ENCODE peak calls at places on chromosomes 5 and 9, in seven cellular contexts. D is hepatocyte, A is fibroblast of lung, M is neural progenitor cell, O is astrocyte, T is MM.1S, Y is OCI-LY7. X is an unnamed sample.

GRCh38 chr5:141636106-141636412 is 590 bp downstream of the HDAC3 start:
- DNase-seq in D (no peak), A (no peak), M (no peak), O (no peak), T (no peak), Y (no peak), X (no peak)

GRCh38 chr9:16180546-16180945 is 627.7 kb downstream of the CCDC171 start:
- DNase-seq in D (no peak), A (peak; percentile 79), M (no peak), O (peak; percentile 73), T (no peak), Y (no peak), X (peak; percentile 77)

GRCh38 chr5:122067330-122067885 is 10.7 kb downstream of the LOX start:
- DNase-seq in D (no peak), A (no peak), M (no peak), O (no peak), T (no peak), Y (no peak), X (peak; percentile 49)

GRCh38 chr5:157219491-157220271 is 39.0 kb downstream of the ITK start:
- DNase-seq in D (peak; percentile 23), A (no peak), M (no peak), O (no peak), T (peak; percentile 25), Y (no peak), X (no peak)

GRCh38 chr9:36100532-36100931 is 36.0 kb upstream of the GLIPR2 start:
- DNase-seq in D (no peak), A (peak; percentile 83), M (peak; percentile 49), O (peak; percentile 75), T (no peak), Y (no peak), X (no peak)

GRCh38 chr5:135662104-135662503 is 83.3 kb upstream of the CXCL14 start:
- DNase-seq in D (no peak), A (no peak), M (no peak), O (no peak), T (no peak), Y (no peak), X (no peak)

GRCh38 chr5:37837101-37838032 is 2.5 kb downstream of the GDNF start:
- DNase-seq in D (peak; percentile 88), A (peak; percentile 74), M (peak; percentile 78), O (peak; percentile 54), T (peak; percentile 59), Y (peak; percentile 45), X (peak; percentile 80)

GRCh38 chr9:81690251-81690851 is 1.0 kb upstream of the TLE1 start:
- DNase-seq in D (peak; percentile 73), A (peak; percentile 41), M (peak; percentile 41), O (peak; percentile 33), T (peak; percentile 10), Y (no peak), X (peak; percentile 92)

GRCh38 chr5:94782376-94782775 is 163.9 kb downstream of the SLF1 start:
- DNase-seq in D (no peak), A (no peak), M (no peak), O (no peak), T (no peak), Y (no peak), X (no peak)

GRCh38 chr5:39441838-39442237 is 17.1 kb upstream of the DAB2 start:
- DNase-seq in D (no peak), A (no peak), M (no peak), O (no peak), T (no peak), Y (no peak), X (no peak)
- H2AFZ ChIP-seq in D (no peak overlapping the region), A (no peak overlapping the region), M (no peak overlapping the region), O (no peak overlapping the region), T (no peak overlapping the region), Y (no peak overlapping the region), X (no peak overlapping the region)

GRCh38 chr5:17315710-17316221 is 98.3 kb downstream of the BASP1 start:
- DNase-seq in D (no peak), A (peak; percentile 54), M (no peak), O (peak; percentile 38), T (no peak), Y (no peak), X (no peak)

GRCh38 chr5:17317499-17317898 is 100.1 kb downstream of the BASP1 start:
- DNase-seq in D (no peak), A (no peak), M (no peak), O (no peak), T (peak; percentile 50), Y (peak; percentile 90), X (no peak)

GRCh38 chr5:17316973-17317459 is 99.6 kb downstream of the BASP1 start:
- DNase-seq in D (no peak), A (peak; percentile 50), M (no peak), O (peak; percentile 42), T (peak; percentile 85), Y (peak; percentile 76), X (peak; percentile 76)

GRCh38 chr5:17312358-17312757 is 94.9 kb downstream of the BASP1 start:
- DNase-seq in D (no peak), A (no peak), M (no peak), O (no peak), T (no peak), Y (no peak), X (no peak)

GRCh38 chr5:17314907-17315471 is 97.6 kb downstream of the BASP1 start:
- DNase-seq in D (no peak), A (peak; percentile 22), M (no peak), O (peak; percentile 20), T (peak; percentile 70), Y (peak; percentile 72), X (no peak)
- H3K27ac ChIP-seq in D (no peak overlapping the region), A (no peak overlapping the region), M (no peak overlapping the region), O (no peak overlapping the region), T (peak overlapping the region; percentile 42), Y (peak overlapping the region; percentile 98), X (peak overlapping the region; percentile 23)

GRCh38 chr5:11892832-11893231 is 11.4 kb downstream of the CTNND2 start:
- DNase-seq in D (no peak), A (no peak), M (no peak), O (no peak), T (no peak), Y (no peak), X (no peak)
- H3K4me1 ChIP-seq in D (no peaks in the 10 kb centered on the region), A (no peaks in the 10 kb centered on the region), M (peaks cover 5% of the 10 kb centered on the region), O (no peaks in the 10 kb centered on the region), T (no peaks in the 10 kb centered on the region), Y (no peaks in the 10 kb centered on the region), X (no peaks in the 10 kb centered on the region)

GRCh38 chr9:73133042-73133651 is 18.5 kb upstream of the ANXA1 start:
- DNase-seq in D (no peak), A (no peak), M (no peak), O (no peak), T (peak; percentile 24), Y (peak; percentile 2), X (no peak)

GRCh38 chr9:73135394-73135793 is 16.3 kb upstream of the ANXA1 start:
- DNase-seq in D (no peak), A (no peak), M (no peak), O (no peak), T (no peak), Y (no peak), X (no peak)

GRCh38 chr9:73131376-73131775 is 20.3 kb upstream of the ANXA1 start:
- DNase-seq in D (no peak), A (peak; percentile 24), M (no peak), O (no peak), T (no peak), Y (no peak), X (no peak)

GRCh38 chr9:73132034-73132776 is 19.5 kb upstream of the ANXA1 start:
- DNase-seq in D (peak; percentile 79), A (peak; percentile 85), M (peak; percentile 60), O (peak; percentile 77), T (peak; percentile 89), Y (peak; percentile 40), X (peak; percentile 67)

DNA sequence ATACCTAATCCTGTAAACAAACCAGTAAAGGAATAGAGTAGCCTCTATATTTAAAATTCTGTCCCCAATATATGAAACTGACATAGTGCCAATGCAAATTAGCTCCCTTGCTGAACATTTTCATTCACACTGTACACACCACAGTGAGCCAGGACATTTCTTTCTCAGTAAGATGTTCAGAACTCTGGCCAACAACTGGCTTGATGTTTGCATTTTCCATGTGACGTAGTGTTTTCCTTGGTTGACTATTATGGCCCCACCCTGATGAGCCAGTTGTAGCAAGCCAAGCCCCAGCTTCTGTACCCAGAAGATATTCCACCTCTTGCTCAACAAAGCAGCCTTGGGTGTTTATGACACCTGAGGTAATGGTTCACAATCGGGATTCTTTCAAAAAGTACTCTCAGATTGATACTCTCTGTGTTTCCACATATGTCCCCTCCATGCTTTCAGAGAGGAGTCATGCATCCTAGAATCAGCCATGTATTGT is 17.7 kb upstream of the ANXA1 start:
- DNase-seq in D (peak; percentile 61), A (no peak), M (no peak), O (no peak), T (peak; percentile 55), Y (no peak), X (no peak)
- H2AFZ ChIP-seq in D (no peak overlapping the region), A (peak overlapping the region; percentile 17), M (no peak overlapping the region), O (no peak overlapping the region), T (peak overlapping the region; percentile 50), Y (peak overlapping the region; percentile 7), X (peak overlapping the region; percentile 20)

GRCh38 chr9:90857855-90858254 is 56.2 kb downstream of the SYK start:
- DNase-seq in D (no peak), A (no peak), M (no peak), O (no peak), T (no peak), Y (no peak), X (no peak)

GRCh38 chr9:90853945-90854344 is 52.3 kb downstream of the SYK start:
- DNase-seq in D (no peak), A (no peak), M (no peak), O (no peak), T (no peak), Y (no peak), X (no peak)

GRCh38 chr9:90857103-90857502 is 55.5 kb downstream of the SYK start:
- DNase-seq in D (no peak), A (no peak), M (no peak), O (no peak), T (no peak), Y (no peak), X (no peak)

GRCh38 chr9:90854637-90855036 is 53.0 kb downstream of the SYK start:
- DNase-seq in D (no peak), A (no peak), M (no peak), O (no peak), T (no peak), Y (no peak), X (peak; percentile 47)

DNA sequence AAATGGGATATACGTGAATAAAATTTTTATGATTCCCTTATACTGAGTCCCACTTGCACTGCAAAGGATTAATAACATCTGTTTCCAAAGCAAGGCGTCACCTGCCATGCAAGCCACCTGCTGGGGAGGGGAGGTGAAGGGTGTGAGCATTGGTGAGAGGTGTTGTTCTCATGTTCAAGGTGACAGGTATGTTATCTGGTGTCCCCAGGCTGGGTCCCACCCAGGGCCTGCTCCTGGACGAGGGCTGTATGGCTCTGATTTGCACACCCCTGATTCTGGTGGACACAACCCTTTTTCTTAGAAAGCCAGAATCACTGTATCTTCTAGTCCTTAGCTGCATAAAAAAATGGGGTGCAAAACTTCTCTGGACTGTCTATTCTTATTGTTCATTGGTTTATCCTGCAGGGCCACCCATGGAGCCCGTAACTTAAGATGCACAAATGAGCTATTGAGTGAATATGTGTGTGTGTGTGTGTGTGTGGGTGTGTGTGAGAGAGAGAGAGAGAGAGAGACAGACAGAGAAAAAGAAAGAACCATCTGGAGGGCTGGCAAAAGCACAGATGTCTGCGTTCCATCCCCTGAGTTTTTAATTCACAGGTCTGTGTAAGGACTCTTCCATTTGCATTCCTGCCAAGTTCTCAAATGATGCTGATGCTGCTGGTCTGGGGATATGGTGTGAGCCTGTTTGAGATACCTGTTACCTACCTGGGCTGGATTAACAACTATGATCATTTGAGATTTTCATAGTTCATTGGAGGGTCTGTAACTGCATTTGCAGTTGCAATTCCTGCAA is 53.8 kb downstream of the SYK start:
- DNase-seq in D (no peak), A (no peak), M (no peak), O (no peak), T (no peak), Y (no peak), X (no peak)
- H3K27ac ChIP-seq in D (no peak overlapping the region), A (no peak overlapping the region), M (no peak overlapping the region), O (no peak overlapping the region), T (no peak overlapping the region), Y (no peak overlapping the region), X (no peak overlapping the region)